ENCODE peak calls at places on chromosomes 4 and X, in five cellular contexts. F is body of pancreas, R is PC-9, D is endothelial cell of umbilical vein, U is mesendoderm. L is an unnamed sample.

GRCh38 chrX:153946910-153947769 is 2.7 kb upstream of the RENBP start:
- DNase-seq in F (peak), R (peak), D (peak), U (peak), L (peak)

GRCh38 chrX:107739541-107739940 is 36.0 kb downstream of the TSC22D3 start:
- DNase-seq in F (no peak), R (no peak), D (no peak), U (no peak), L (no peak)

GRCh38 chr4:60042941-60043340 is 1157.2 kb upstream of the ADGRL3 start:
- DNase-seq in F (no peak), R (no peak), D (no peak), U (peak), L (peak)

GRCh38 chrX:132023896-132024386 is 839 bp downstream of the STK26 start:
- DNase-seq in F (no peak), R (no peak), D (peak), U (peak), L (peak)

GRCh38 chr4:54015421-54016065 is 48.9 kb downstream of the CHIC2 start:
- DNase-seq in F (no peak), R (no peak), D (no peak), U (peak), L (no peak)

GRCh38 chr4:98546910-98547544 is 111.4 kb downstream of the TSPAN5 start:
- DNase-seq in F (no peak), R (no peak), D (peak), U (no peak), L (no peak)

GRCh38 chr4:110139815-110140214 is 58.6 kb downstream of the ELOVL6 start:
- DNase-seq in F (no peak), R (no peak), D (no peak), U (peak), L (no peak)

GRCh38 chrX:19535481-19535880 is 20.2 kb upstream of the MAP3K15 start:
- DNase-seq in F (peak), R (no peak), D (no peak), U (peak), L (peak)

GRCh38 chr4:77777135-77777777 is 41.9 kb downstream of the CNOT6L start:
- DNase-seq in F (no peak), R (no peak), D (no peak), U (no peak), L (peak)

GRCh38 chrX:42809569-42809968 is 31.6 kb upstream of the PPP1R2C start:
- DNase-seq in F (no peak), R (no peak), D (no peak), U (no peak), L (no peak)

GRCh38 chr4:120808475-120809141 is 113.9 kb downstream of the PRDM5 start:
- DNase-seq in F (no peak), R (no peak), D (no peak), U (no peak), L (no peak)

DNA sequence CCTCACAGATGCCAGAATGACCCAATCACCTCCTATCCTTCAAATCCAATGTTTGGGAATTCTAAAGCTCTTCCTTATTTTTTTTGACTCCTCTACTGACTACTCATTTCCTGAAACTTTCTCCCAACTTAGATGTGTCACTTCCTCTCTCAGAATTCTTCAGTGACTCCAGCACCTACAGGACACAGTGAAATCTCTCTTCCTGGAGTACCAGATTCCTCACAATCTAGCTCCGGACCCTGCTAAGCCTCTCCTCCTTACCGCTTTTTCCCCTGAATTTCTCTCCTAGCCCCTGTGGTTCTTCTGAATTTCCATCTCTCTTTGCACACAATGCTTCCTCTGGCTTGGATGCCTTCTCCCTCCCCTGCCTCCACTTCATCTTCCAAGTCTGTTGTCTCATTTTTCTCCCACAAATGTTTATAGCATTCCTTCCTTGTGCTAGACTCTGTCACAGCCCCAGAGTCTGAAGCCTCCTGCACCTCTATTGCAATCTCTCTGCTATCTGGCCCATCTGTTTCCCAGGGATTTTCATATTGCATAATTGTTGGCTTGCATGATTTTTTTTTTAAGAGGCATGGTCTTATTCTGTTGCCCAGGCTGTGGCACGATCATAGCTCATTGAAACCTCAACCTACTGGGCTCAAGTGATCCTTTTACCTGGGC is 80.1 kb downstream of the ANAPC4 start:
- DNase-seq in F (no peak), R (no peak), D (peak), U (peak), L (peak)
- H3K4me3 ChIP-seq in F (no peak), R (no peak), D (no peak), U (no peak), L (no peak)

DNA sequence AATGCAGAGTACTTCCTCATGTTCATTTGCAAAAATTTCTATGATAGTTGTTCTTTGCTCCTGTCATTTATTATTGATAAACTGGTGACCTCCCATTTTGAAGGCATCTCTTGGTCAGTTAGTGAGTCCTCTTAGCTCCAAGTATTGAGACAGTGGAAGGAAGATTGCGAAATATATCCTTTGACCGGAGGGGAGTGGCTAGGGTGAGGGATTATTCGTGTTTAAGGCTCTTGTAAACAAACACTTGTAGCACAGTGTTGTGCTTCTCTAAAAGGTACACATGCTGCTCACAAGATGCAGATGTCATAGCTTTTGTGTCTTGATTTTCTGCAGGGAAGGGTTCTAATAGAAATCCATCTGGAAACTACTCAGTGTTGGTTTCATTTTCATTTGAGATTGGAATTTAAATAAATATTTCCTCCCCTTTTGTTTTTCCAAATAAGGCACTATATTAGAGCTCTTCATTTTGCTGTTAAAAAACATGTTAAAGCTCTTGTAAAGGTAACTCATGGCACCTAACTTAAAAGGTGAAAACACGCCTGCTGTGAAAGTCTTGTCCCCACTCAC is 21.8 kb downstream of the TXLNG start:
- DNase-seq in F (peak), R (peak), D (peak), U (peak), L (peak)
- H3K4me3 ChIP-seq in F (no peak), R (peak), D (peak), U (no peak), L (no peak)

GRCh38 chr4:17492058-17492741 is 19.7 kb downstream of the QDPR start:
- DNase-seq in F (peak), R (no peak), D (no peak), U (no peak), L (no peak)

GRCh38 chr4:17493629-17494028 is 18.3 kb downstream of the QDPR start:
- DNase-seq in F (no peak), R (no peak), D (no peak), U (no peak), L (no peak)

GRCh38 chr4:17494833-17495232 is 17.1 kb downstream of the QDPR start:
- DNase-seq in F (no peak), R (no peak), D (no peak), U (no peak), L (no peak)

GRCh38 chr4:17492876-17493275 is 19.0 kb downstream of the QDPR start:
- DNase-seq in F (no peak), R (no peak), D (no peak), U (no peak), L (no peak)

DNA sequence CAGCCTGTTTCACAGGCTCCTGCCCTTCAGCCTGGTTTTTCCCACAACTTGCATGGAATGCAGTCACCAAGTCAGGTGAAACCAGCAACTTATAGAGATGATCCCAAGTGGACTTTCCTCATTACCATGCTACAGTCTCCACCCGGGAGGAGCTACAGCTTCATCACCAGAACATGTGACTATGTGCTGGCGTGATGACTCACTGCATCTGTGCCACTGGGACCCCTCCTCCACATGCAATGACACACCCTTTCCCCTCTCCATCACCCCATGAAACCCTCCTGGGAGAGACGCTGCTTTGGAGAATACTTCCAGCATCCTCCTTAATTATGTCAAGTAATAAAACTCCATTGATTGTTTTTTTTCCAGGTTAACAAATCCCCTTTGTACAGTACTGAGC is 17.6 kb downstream of the QDPR start:
- DNase-seq in F (no peak), R (peak), D (peak), U (peak), L (peak)
- H3K4me3 ChIP-seq in F (no peak), R (no peak), D (no peak), U (no peak), L (no peak)

GRCh38 chr4:76634239-76634638 is 199.2 kb downstream of the SHROOM3 start:
- DNase-seq in F (no peak), R (no peak), D (peak), U (peak), L (peak)
- H3K4me3 ChIP-seq in F (no peak), R (peak), D (no peak), U (no peak), L (no peak)

DNA sequence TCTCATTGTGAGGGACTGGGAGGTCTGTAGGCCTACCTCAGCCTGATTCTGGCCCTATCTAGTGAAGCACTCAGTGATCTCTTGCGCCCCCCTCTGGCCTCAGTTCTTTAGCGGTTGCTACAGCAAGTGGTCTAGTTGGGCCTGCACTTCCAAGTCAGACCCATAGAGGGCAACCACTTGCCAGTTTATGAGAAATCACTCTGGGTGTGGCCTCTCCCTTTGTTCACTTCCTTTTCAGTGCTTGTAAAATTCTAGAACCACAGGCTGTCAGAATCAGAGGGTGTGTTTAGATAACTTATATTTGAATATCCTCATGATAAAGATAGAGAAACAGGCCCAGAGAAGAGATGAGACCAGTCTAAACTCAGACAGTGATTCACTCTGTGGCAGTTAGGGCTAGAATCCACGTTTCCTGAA is 60.9 kb upstream of the LAS1L start:
- DNase-seq in F (peak), R (peak), D (peak), U (peak), L (peak)
- H3K4me3 ChIP-seq in F (no peak), R (no peak), D (no peak), U (no peak), L (no peak)

GRCh38 chr4:575281-576141 is 584 bp downstream of the TMEM271 start:
- DNase-seq in F (peak), R (no peak), D (peak), U (peak), L (peak)
- H3K4me3 ChIP-seq in F (no peak), R (no peak), D (no peak), U (no peak), L (no peak)

L was measured in bronchial epithelial cell.